ENCODE peak calls at places on chromosomes 5 and 9, in five cellular contexts. One of them, this sample, is unnamed.

GRCh38 chr5:149837680-149838269 is 106.8 kb downstream of the PDE6A start:
- DNase-seq in SHP77: peak
- DNase-seq in AG08396: peak
- DNase-seq in choroid plexus epithelial cell: peak
- DNase-seq in Peyer's patch: peak
- DNase-seq in this sample: peak

GRCh38 chr5:137791803-137792202 is 37.6 kb upstream of the HNRNPA0 start:
- DNase-seq in Peyer's patch: no peak
- DNase-seq in AG08396: no peak
- DNase-seq in choroid plexus epithelial cell: no peak
- DNase-seq in SHP77: no peak
- DNase-seq in this sample: no peak

GRCh38 chr5:88502179-88503064 is 233.8 kb upstream of the TMEM161B start:
- DNase-seq in choroid plexus epithelial cell: peak
- DNase-seq in SHP77: no peak
- DNase-seq in AG08396: no peak
- DNase-seq in Peyer's patch: no peak
- DNase-seq in this sample: no peak

GRCh38 chr9:93315118-93315517 is 131.2 kb downstream of the WNK2 start:
- DNase-seq in choroid plexus epithelial cell: no peak
- DNase-seq in Peyer's patch: no peak
- DNase-seq in SHP77: no peak
- DNase-seq in AG08396: no peak
- DNase-seq in this sample: no peak

GRCh38 chr5:54580997-54581741 is 63.6 kb downstream of the SNX18 start:
- DNase-seq in AG08396: peak
- DNase-seq in choroid plexus epithelial cell: no peak
- DNase-seq in SHP77: no peak
- DNase-seq in Peyer's patch: no peak
- DNase-seq in this sample: no peak

GRCh38 chr9:34176089-34176488 is 2.8 kb upstream of the UBAP1 start:
- DNase-seq in AG08396: no peak
- DNase-seq in SHP77: no peak
- DNase-seq in Peyer's patch: no peak
- DNase-seq in choroid plexus epithelial cell: no peak
- DNase-seq in this sample: no peak

GRCh38 chr9:71097696-71098095 is 23.7 kb downstream of the TRPM3 start:
- DNase-seq in choroid plexus epithelial cell: no peak
- DNase-seq in Peyer's patch: no peak
- DNase-seq in SHP77: no peak
- DNase-seq in AG08396: no peak
- DNase-seq in this sample: no peak

GRCh38 chr9:95930314-95930713 is 54.8 kb downstream of the ERCC6L2 start:
- DNase-seq in AG08396: no peak
- DNase-seq in Peyer's patch: no peak
- DNase-seq in choroid plexus epithelial cell: no peak
- DNase-seq in SHP77: no peak
- DNase-seq in this sample: no peak

GRCh38 chr5:80933061-80933460 is 27.1 kb upstream of the RASGRF2 start:
- DNase-seq in SHP77: no peak
- DNase-seq in Peyer's patch: no peak
- DNase-seq in choroid plexus epithelial cell: no peak
- DNase-seq in AG08396: no peak
- DNase-seq in this sample: no peak

GRCh38 chr5:180618487-180618829 is 27.2 kb upstream of the SCGB3A1 start:
- DNase-seq in choroid plexus epithelial cell: no peak
- DNase-seq in AG08396: no peak
- DNase-seq in SHP77: no peak
- DNase-seq in Peyer's patch: no peak
- DNase-seq in this sample: no peak